ENCODE peak calls at places on chromosome X, in five cellular contexts. F is AG09309, X is OCI-LY7, B is endothelial cell, E is fibroblast of lung. R is an unnamed sample.

GRCh38 chrX:56727531-56727930 is 1.5 kb upstream of the NBDY start:
- DNase-seq in F (no peak), X (no peak), B (no peak), E (no peak), R (no peak)

GRCh38 chrX:56368962-56369361 is 136.8 kb downstream of the KLF8 start:
- DNase-seq in F (no peak), X (no peak), B (no peak), E (no peak), R (no peak)

GRCh38 chrX:68938244-68939004 is 109.6 kb downstream of the EFNB1 start:
- DNase-seq in F (no peak), X (no peak), B (no peak), E (peak; percentile 84), R (no peak)

GRCh38 chrX:54825716-54826428 is 18.3 kb downstream of the MAGED2 start:
- DNase-seq in F (no peak), X (peak; percentile 12), B (no peak), E (no peak), R (no peak)

GRCh38 chrX:52271212-52271611 is 86.5 kb downstream of the MAGED4 start:
- DNase-seq in F (no peak), X (peak; percentile 32), B (peak; percentile 15), E (no peak), R (no peak)

GRCh38 chrX:48835524-48836329 is at the start of gene PCSK1N:
- DNase-seq in F (no peak), X (no peak), B (no peak), E (peak; percentile 18), R (no peak)

GRCh38 chrX:19046343-19047215 is 62.7 kb upstream of the PHKA2 start:
- DNase-seq in F (no peak), X (no peak), B (no peak), E (peak; percentile 56), R (no peak)

GRCh38 chrX:68146054-68146453 is 287.2 kb downstream of the OPHN1 start:
- DNase-seq in F (peak; percentile 27), X (peak; percentile 2), B (no peak), E (peak; percentile 39), R (no peak)

GRCh38 chrX:71622347-71623104 is 4.2 kb upstream of the CXCR3 start:
- DNase-seq in F (peak; percentile 34), X (peak; percentile 76), B (peak; percentile 42), E (peak; percentile 72), R (peak; percentile 80)

GRCh38 chrX:16212024-16212423 is 44.7 kb downstream of the MAGEB17 start:
- DNase-seq in F (no peak), X (no peak), B (no peak), E (peak; percentile 46), R (no peak)

GRCh38 chrX:66110112-66110511 is 53.9 kb upstream of the HEPH start:
- DNase-seq in F (peak; percentile 0), X (peak; percentile 62), B (peak; percentile 2), E (no peak), R (no peak)

GRCh38 chrX:120299928-120300327 is 11.3 kb downstream of the TMEM255A start:
- DNase-seq in F (no peak), X (peak; percentile 10), B (peak; percentile 9), E (no peak), R (no peak)

GRCh38 chrX:153568612-153569011 is 30.3 kb downstream of the CCNQ start:
- DNase-seq in F (no peak), X (no peak), B (no peak), E (no peak), R (no peak)

GRCh38 chrX:137567474-137568232 is 1.7 kb downstream of the ZIC3 start:
- DNase-seq in F (no peak), X (no peak), B (no peak), E (no peak), R (no peak)

GRCh38 chrX:2584659-2585470 is 84.1 kb upstream of the DHRSX start:
- DNase-seq in F (no peak), X (no peak), B (no peak), E (no peak), R (no peak)

GRCh38 chrX:49269768-49270248 is at the start of gene PPP1R3F:
- DNase-seq in F (no peak), X (no peak), B (no peak), E (no peak), R (peak; percentile 23)

GRCh38 chrX:19602866-19603620 is 87.7 kb upstream of the MAP3K15 start:
- DNase-seq in F (peak; percentile 23), X (no peak), B (no peak), E (peak; percentile 82), R (no peak)

GRCh38 chrX:100748133-100748532 is 16.2 kb upstream of the SYTL4 start:
- DNase-seq in F (no peak), X (no peak), B (no peak), E (no peak), R (no peak)

GRCh38 chrX:10756365-10756915 is 136.1 kb upstream of the MID1 start:
- DNase-seq in F (no peak), X (no peak), B (no peak), E (peak; percentile 96), R (no peak)

GRCh38 chrX:84339507-84340364 is 151.7 kb upstream of the RPS6KA6 start:
- DNase-seq in F (no peak), X (peak; percentile 3), B (no peak), E (no peak), R (no peak)

GRCh38 chrX:115936008-115936407 is 234.5 kb upstream of the AGTR2 start:
- DNase-seq in F (no peak), X (no peak), B (no peak), E (no peak), R (no peak)

GRCh38 chrX:22800360-22800759 is 199.4 kb upstream of the DDX53 start:
- DNase-seq in F (peak; percentile 72), X (no peak), B (no peak), E (peak; percentile 93), R (no peak)

GRCh38 chrX:129622757-129623301 is 31.9 kb downstream of the APLN start:
- DNase-seq in F (no peak), X (no peak), B (peak; percentile 56), E (peak; percentile 84), R (no peak)

GRCh38 chrX:15242899-15243555 is 26.9 kb downstream of the ASB9 start:
- DNase-seq in F (peak; percentile 31), X (peak; percentile 20), B (peak; percentile 6), E (peak; percentile 31), R (no peak)

GRCh38 chrX:18883234-18883960 is 100.5 kb downstream of the PHKA2 start:
- DNase-seq in F (no peak), X (no peak), B (no peak), E (no peak), R (no peak)

GRCh38 chrX:151488677-151489076 is 74.8 kb upstream of the PASD1 start:
- DNase-seq in F (no peak), X (peak; percentile 2), B (no peak), E (no peak), R (no peak)
- TF ChIP-seq CTCF in F (no peak), X (peak; percentile 59), B (peak; percentile 20), E (no peak), R (no peak)

DNA sequence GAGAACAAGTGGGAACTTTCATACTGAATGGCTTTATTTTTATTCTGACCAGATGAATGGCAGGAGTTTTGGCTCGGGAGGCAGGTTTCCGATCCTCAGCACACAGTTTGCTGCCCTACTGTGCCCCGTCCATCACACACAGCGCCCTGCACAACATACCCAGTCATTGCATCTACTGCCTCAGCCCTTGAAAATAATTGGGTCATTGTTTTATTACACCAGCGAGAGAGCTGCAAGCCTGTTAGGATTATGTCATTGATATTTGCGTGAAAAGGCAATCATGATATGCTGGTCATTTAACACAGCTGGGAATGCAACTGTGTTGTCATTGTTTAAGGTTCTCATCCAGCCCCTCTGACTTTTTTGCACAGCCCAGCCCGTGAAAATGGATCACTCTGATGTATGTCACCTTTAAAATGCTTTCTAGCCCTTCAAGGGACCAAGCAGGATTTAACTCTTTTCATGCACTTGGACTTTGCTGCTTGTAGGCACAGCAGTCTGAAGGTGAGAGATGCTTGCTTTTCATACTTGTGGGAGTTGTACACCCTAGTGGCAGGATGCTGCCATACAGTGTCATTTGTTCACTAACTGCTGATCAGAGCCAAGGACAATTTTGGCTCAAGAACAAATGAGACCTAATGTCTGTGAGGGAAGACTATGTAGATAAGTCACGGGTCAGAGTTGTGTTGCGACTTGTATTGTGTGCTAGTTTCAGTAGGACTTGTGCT is 62.3 kb downstream of the RTL9 start:
- DNase-seq in F (no peak), X (no peak), B (peak; percentile 5), E (peak; percentile 21), R (no peak)
- TF ChIP-seq CTCF in F (no peak), X (peak; percentile 48), B (peak; percentile 50), E (peak; percentile 26), R (no peak)

GRCh38 chrX:94633237-94633636 is 959.2 kb downstream of the FAM133A start:
- DNase-seq in F (no peak), X (no peak), B (no peak), E (no peak), R (no peak)
- TF ChIP-seq CTCF in F (no peak), X (no peak), B (no peak), E (no peak), R (no peak)

DNA sequence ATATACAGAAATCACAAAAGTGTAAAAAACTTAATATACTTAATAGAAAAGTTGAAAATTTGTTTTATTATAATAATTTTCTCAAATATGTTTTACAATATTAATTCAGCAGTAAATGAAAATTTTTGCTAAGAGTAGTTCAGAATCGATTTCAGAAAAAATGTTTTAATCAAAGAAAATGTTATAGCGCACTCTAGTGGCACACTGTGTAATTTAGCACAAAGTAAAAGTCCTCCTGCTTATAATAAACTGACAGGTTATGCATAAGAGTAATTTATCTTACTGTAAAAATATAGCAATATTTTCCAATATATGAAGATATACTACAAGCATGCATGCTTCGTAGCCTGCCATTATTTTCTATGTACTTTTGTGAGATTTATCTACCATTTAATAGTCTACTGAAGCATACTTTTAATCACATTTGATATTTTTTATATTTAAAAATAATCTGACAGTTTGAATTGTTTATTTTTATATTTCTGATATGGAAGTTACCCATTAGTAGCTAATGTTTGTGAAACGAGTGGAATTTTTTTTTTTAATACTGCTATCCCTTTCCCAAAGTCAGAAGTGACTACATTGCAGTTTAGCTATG is 217.9 kb upstream of the KLHL4 start:
- DNase-seq in F (peak; percentile 1), X (peak; percentile 16), B (no peak), E (peak; percentile 5), R (no peak)
- TF ChIP-seq CTCF in F (peak; percentile 44), X (peak; percentile 75), B (peak; percentile 54), E (peak; percentile 39), R (no peak)

GRCh38 chrX:103157511-103158316 is 57.2 kb upstream of the BEX4 start:
- DNase-seq in F (no peak), X (peak; percentile 15), B (peak; percentile 13), E (peak; percentile 33), R (no peak)
- TF ChIP-seq CTCF in F (peak; percentile 76), X (peak; percentile 75), B (peak; percentile 70), E (peak; percentile 69), R (no peak)

GRCh38 chrX:77114501-77114900 is 332.7 kb upstream of the FGF16 start:
- DNase-seq in F (no peak), X (no peak), B (no peak), E (no peak), R (no peak)
- TF ChIP-seq CTCF in F (no peak), X (no peak), B (no peak), E (no peak), R (no peak)

GRCh38 chrX:133215747-133216146 is 2.4 kb downstream of the TFDP3 start:
- DNase-seq in F (no peak), X (peak; percentile 0), B (peak; percentile 12), E (peak; percentile 14), R (no peak)
- TF ChIP-seq CTCF in F (peak; percentile 46), X (peak; percentile 42), B (no peak), E (peak; percentile 34), R (no peak)